ENCODE peak calls at places on chromosomes 12 and 14, in five cellular contexts. H, C, R, W and I are unnamed samples.

GRCh38 chr12:111362687-111363475 is 6.0 kb downstream of the PHETA1 start:
- DNase-seq in H (no peak), R (no peak), C (no peak), W (no peak), I (no peak)

GRCh38 chr14:24674204-24674970 is 40.4 kb upstream of the GZMB start:
- DNase-seq in R (no peak), W (no peak), C (no peak), H (no peak), I (no peak)

GRCh38 chr14:90024910-90025309 is 36.9 kb upstream of the KCNK13 start:
- DNase-seq in H (no peak), W (no peak), C (no peak), R (no peak), I (no peak)

GRCh38 chr12:67766370-67766769 is 117.8 kb downstream of the DYRK2 start:
- DNase-seq in W (peak), R (no peak), H (no peak), C (no peak), I (no peak)

GRCh38 chr12:78248321-78248720 is 417.6 kb downstream of the NAV3 start:
- DNase-seq in W (no peak), H (no peak), C (no peak), R (no peak), I (no peak)

GRCh38 chr12:96194901-96195844 is 998 bp downstream of the ELK3 start:
- DNase-seq in C (peak), R (peak), H (peak), W (no peak), I (peak)

GRCh38 chr12:52681551-52682380 is 1.6 kb upstream of the KRT1 start:
- DNase-seq in R (no peak), W (no peak), H (no peak), C (no peak), I (no peak)

GRCh38 chr12:94145231-94145979 is 3.0 kb upstream of the PLXNC1 start:
- DNase-seq in W (peak), C (no peak), H (peak), R (no peak), I (no peak)

GRCh38 chr12:79055926-79056674 is 191.5 kb downstream of the SYT1 start:
- DNase-seq in R (no peak), C (no peak), H (no peak), W (peak), I (no peak)

GRCh38 chr12:16344269-16344668 is 3.2 kb upstream of the MGST1 start:
- DNase-seq in W (no peak), R (no peak), C (no peak), H (no peak), I (no peak)

GRCh38 chr12:130483616-130484180 is 146.0 kb downstream of the PIWIL1 start:
- DNase-seq in W (no peak), H (no peak), C (no peak), R (no peak), I (no peak)

GRCh38 chr12:3335078-3335487 is 155.9 kb upstream of the PRMT8 start:
- DNase-seq in R (no peak), H (no peak), C (peak), W (no peak), I (no peak)

GRCh38 chr12:11758087-11758837 is 108.8 kb downstream of the ETV6 start:
- DNase-seq in W (no peak), C (no peak), H (no peak), R (no peak), I (no peak)

GRCh38 chr14:95354834-95355233 is 35.1 kb upstream of the CLMN start:
- DNase-seq in H (no peak), R (no peak), W (no peak), C (no peak), I (no peak)

GRCh38 chr12:15631007-15631715 is 158.0 kb downstream of the EPS8 start:
- DNase-seq in C (no peak), R (no peak), W (no peak), H (no peak), I (no peak)

GRCh38 chr12:78568326-78569020 is 296.1 kb upstream of the SYT1 start:
- DNase-seq in H (peak), W (no peak), C (no peak), R (no peak), I (no peak)

GRCh38 chr12:16606201-16606849 is 363 bp upstream of the LMO3 start:
- DNase-seq in H (no peak), C (peak), R (no peak), W (no peak), I (no peak)

GRCh38 chr14:22845821-22846625 is 9.6 kb downstream of the MMP14 start:
- DNase-seq in R (no peak), W (no peak), H (no peak), C (no peak), I (no peak)

GRCh38 chr14:75876526-75876925 is 105.3 kb downstream of the TGFB3 start:
- DNase-seq in R (no peak), H (no peak), C (no peak), W (no peak), I (no peak)

GRCh38 chr12:70305794-70306193 is 60.3 kb upstream of the KCNMB4 start:
- DNase-seq in C (no peak), R (no peak), H (no peak), W (no peak), I (no peak)

GRCh38 chr12:67916266-67916970 is 72.8 kb upstream of the IFNG-AS1 start:
- DNase-seq in C (no peak), W (peak), R (no peak), H (no peak), I (no peak)

GRCh38 chr14:54660712-54661111 is 93.8 kb downstream of the SAMD4A start:
- DNase-seq in H (no peak), R (no peak), C (no peak), W (no peak), I (no peak)

GRCh38 chr12:18676112-18676511 is 61.7 kb downstream of the PLCZ1 start:
- DNase-seq in H (no peak), R (no peak), C (no peak), W (no peak), I (no peak)

GRCh38 chr12:96047621-96048211 is 12.3 kb upstream of the LTA4H start:
- DNase-seq in C (peak), H (peak), W (peak), R (no peak), I (no peak)

GRCh38 chr14:32728526-32728925 is 210.2 kb upstream of the NPAS3 start:
- DNase-seq in H (no peak), R (no peak), C (no peak), W (no peak), I (no peak)

GRCh38 chr12:112190626-112191025 is 65.3 kb downstream of the TRAFD1 start:
- DNase-seq in C (no peak), W (no peak), R (no peak), H (no peak), I (no peak)

GRCh38 chr12:62817556-62818271 is 117.2 kb downstream of the PPM1H start:
- DNase-seq in W (peak), C (no peak), H (peak), R (no peak), I (no peak)

GRCh38 chr12:64883264-64884163 is 59.1 kb downstream of the TBC1D30 start:
- DNase-seq in W (no peak), H (no peak), C (no peak), R (no peak), I (no peak)

GRCh38 chr12:4355843-4356327 is 23.6 kb downstream of the FGF23 start:
- DNase-seq in C (peak), H (no peak), R (no peak), W (no peak), I (no peak)